ENCODE peak calls at places on chromosomes 3 and 15, in seven cellular contexts. I is endodermal cell; P is LNCaP clone FGC; N is right atrium auricular region; W is CD8-positive, alpha-beta T cell; V is right cardiac atrium; A is AG04450. O is an unnamed sample.

GRCh38 chr3:123780656-123781055 is 103.5 kb downstream of the MYLK start:
- DNase-seq in I (no peak), P (no peak), N (no peak), W (no peak), V (no peak), A (no peak), O (no peak)

GRCh38 chr3:17995769-17996168 is 253.3 kb upstream of the TBC1D5 start:
- DNase-seq in I (no peak), P (no peak), N (no peak), W (no peak), V (no peak), A (no peak), O (peak)

GRCh38 chr15:46091860-46092450 is 457.1 kb downstream of the SQOR start:
- DNase-seq in I (peak), P (peak), N (no peak), W (no peak), V (no peak), A (peak), O (peak)

GRCh38 chr3:30688776-30689175 is 82.4 kb downstream of the TGFBR2 start:
- DNase-seq in I (no peak), P (no peak), N (no peak), W (no peak), V (no peak), A (peak), O (no peak)

GRCh38 chr3:184143327-184143726 is 8.2 kb downstream of the EIF2B5 start:
- DNase-seq in I (no peak), P (no peak), N (no peak), W (no peak), V (no peak), A (no peak), O (no peak)

GRCh38 chr15:60328852-60329443 is 68.8 kb downstream of the ANXA2 start:
- DNase-seq in I (peak), P (no peak), N (no peak), W (no peak), V (no peak), A (no peak), O (peak)

GRCh38 chr15:77034620-77035467 is 36.1 kb downstream of the TSPAN3 start:
- DNase-seq in I (peak), P (no peak), N (peak), W (peak), V (peak), A (no peak), O (no peak)

GRCh38 chr3:194219826-194220407 is 84.0 kb downstream of the HES1 start:
- DNase-seq in I (no peak), P (no peak), N (no peak), W (no peak), V (no peak), A (no peak), O (no peak)

GRCh38 chr3:48727511-48727910 is 10.5 kb upstream of the IP6K2 start:
- DNase-seq in I (no peak), P (no peak), N (no peak), W (no peak), V (no peak), A (no peak), O (no peak)

GRCh38 chr3:171984883-171985282 is 54.5 kb upstream of the FNDC3B start:
- DNase-seq in I (no peak), P (no peak), N (no peak), W (no peak), V (no peak), A (no peak), O (no peak)

GRCh38 chr15:35671197-35671596 is 125.2 kb upstream of the DPH6 start:
- DNase-seq in I (no peak), P (no peak), N (no peak), W (no peak), V (no peak), A (no peak), O (no peak)

GRCh38 chr15:87576486-87577176 is 679.9 kb downstream of the NTRK3 start:
- DNase-seq in I (no peak), P (no peak), N (no peak), W (no peak), V (no peak), A (no peak), O (no peak)

GRCh38 chr3:120172070-120172469 is 77.8 kb upstream of the GSK3B start:
- DNase-seq in I (no peak), P (no peak), N (no peak), W (no peak), V (no peak), A (no peak), O (no peak)

GRCh38 chr3:123258811-123259420 is 57.2 kb downstream of the SEC22A start:
- DNase-seq in I (no peak), P (peak), N (no peak), W (no peak), V (no peak), A (peak), O (peak)

GRCh38 chr3:42572278-42572677 is 9.5 kb downstream of the SEC22C start:
- DNase-seq in I (peak), P (no peak), N (no peak), W (no peak), V (no peak), A (no peak), O (no peak)

GRCh38 chr3:149284034-149284433 is 49.4 kb downstream of the TM4SF18 start:
- DNase-seq in I (no peak), P (no peak), N (no peak), W (no peak), V (peak), A (no peak), O (no peak)

GRCh38 chr3:149280950-149281349 is 52.5 kb downstream of the TM4SF18 start:
- DNase-seq in I (no peak), P (no peak), N (no peak), W (no peak), V (no peak), A (no peak), O (no peak)

GRCh38 chr3:149282836-149283235 is 50.6 kb downstream of the TM4SF18 start:
- DNase-seq in I (no peak), P (peak), N (no peak), W (no peak), V (no peak), A (no peak), O (no peak)

GRCh38 chr3:149282322-149282721 is 51.1 kb downstream of the TM4SF18 start:
- DNase-seq in I (no peak), P (no peak), N (no peak), W (no peak), V (no peak), A (no peak), O (no peak)

GRCh38 chr3:149283401-149283800 is 50.0 kb downstream of the TM4SF18 start:
- DNase-seq in I (no peak), P (peak), N (no peak), W (no peak), V (no peak), A (no peak), O (no peak)
- H3K4me3 ChIP-seq in I (no peak), P (no peak), N (no peak), W (no peak), V (no peak), A (no peak), O (no peak)

GRCh38 chr3:36988336-36988735 is 4.6 kb downstream of the EPM2AIP1 start:
- DNase-seq in I (no peak), P (no peak), N (no peak), W (no peak), V (no peak), A (no peak), O (peak)

GRCh38 chr3:36991923-36992805 is 767 bp downstream of the EPM2AIP1 start:
- DNase-seq in I (no peak), P (no peak), N (no peak), W (no peak), V (no peak), A (peak), O (no peak)

GRCh38 chr3:36991147-36991546 is 1.8 kb downstream of the EPM2AIP1 start:
- DNase-seq in I (no peak), P (no peak), N (no peak), W (no peak), V (no peak), A (no peak), O (no peak)

GRCh38 chr3:36989568-36989967 is 3.4 kb downstream of the EPM2AIP1 start:
- DNase-seq in I (no peak), P (no peak), N (no peak), W (no peak), V (no peak), A (no peak), O (no peak)

GRCh38 chr3:36989000-36989399 is 3.9 kb downstream of the EPM2AIP1 start:
- DNase-seq in I (no peak), P (no peak), N (no peak), W (no peak), V (no peak), A (no peak), O (no peak)
- H3K4me3 ChIP-seq in I (peak), P (no peak), N (peak), W (no peak), V (peak), A (no peak), O (no peak)

GRCh38 chr15:90671216-90671615 is 45.9 kb upstream of the BLM start:
- DNase-seq in I (no peak), P (no peak), N (no peak), W (no peak), V (no peak), A (no peak), O (no peak)

GRCh38 chr15:90664650-90665287 is 52.4 kb upstream of the BLM start:
- DNase-seq in I (no peak), P (no peak), N (no peak), W (no peak), V (peak), A (no peak), O (no peak)

GRCh38 chr15:90667063-90667754 is 49.9 kb upstream of the BLM start:
- DNase-seq in I (no peak), P (no peak), N (no peak), W (no peak), V (no peak), A (no peak), O (no peak)

GRCh38 chr15:90665288-90666134 is 51.6 kb upstream of the BLM start:
- DNase-seq in I (no peak), P (no peak), N (peak), W (peak), V (peak), A (no peak), O (no peak)

DNA sequence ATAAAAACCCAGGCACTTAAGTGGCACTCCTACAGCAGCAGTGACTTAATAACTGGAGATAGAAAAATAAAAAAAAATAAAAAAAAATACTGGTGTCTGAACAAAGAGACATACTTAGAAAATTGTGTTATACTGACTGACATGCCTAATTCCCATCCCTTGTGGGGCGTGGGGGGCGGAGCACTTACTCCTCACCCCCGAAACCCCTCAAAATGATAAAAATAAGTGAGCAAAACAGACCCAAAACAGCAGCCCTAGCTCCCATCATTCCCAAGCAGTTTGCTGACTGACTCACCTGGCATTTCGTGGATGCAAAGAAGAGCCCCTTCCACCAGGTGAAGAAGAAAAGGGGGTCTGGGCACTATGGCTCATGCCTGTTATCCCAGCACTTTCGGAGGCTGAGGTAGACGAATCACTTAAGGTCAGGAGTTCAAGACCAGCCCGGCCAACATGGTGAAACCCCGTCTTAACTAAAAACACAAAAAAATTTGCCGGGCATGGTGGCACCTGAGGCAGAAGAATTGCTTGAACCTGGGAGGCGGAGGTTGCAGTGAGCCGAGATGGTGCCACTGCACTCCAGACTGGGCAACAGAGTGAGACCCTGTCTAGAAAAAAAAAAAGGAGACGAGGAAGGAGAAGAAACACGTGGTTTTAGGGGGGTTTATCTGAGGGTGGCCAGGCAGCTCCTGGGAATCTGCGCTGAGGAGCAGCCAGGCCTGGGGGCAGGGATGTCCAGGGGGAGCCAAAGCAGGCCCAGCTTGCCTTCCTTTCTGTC is 50.8 kb upstream of the BLM start:
- DNase-seq in I (no peak), P (no peak), N (no peak), W (no peak), V (no peak), A (no peak), O (no peak)
- H3K4me3 ChIP-seq in I (no peak), P (peak), N (peak), W (peak), V (peak), A (no peak), O (peak)

GRCh38 chr3:79019924-79020173 is 747.9 kb downstream of the ROBO1 start:
- DNase-seq in I (no peak), P (no peak), N (no peak), W (no peak), V (no peak), A (no peak), O (no peak)
- H3K4me3 ChIP-seq in I (peak), P (peak), N (no peak), W (no peak), V (no peak), A (no peak), O (no peak)

GRCh38 chr3:45922950-45923590 is 20.2 kb upstream of the CXCR6 start:
- DNase-seq in I (no peak), P (no peak), N (no peak), W (no peak), V (no peak), A (no peak), O (no peak)

GRCh38 chr3:45922039-45922326 is 21.3 kb upstream of the CXCR6 start:
- DNase-seq in I (no peak), P (no peak), N (no peak), W (no peak), V (no peak), A (no peak), O (no peak)

GRCh38 chr3:45927881-45928280 is 15.4 kb upstream of the CXCR6 start:
- DNase-seq in I (no peak), P (no peak), N (no peak), W (no peak), V (no peak), A (no peak), O (no peak)

GRCh38 chr3:45921158-45922038 is 21.9 kb upstream of the CXCR6 start:
- DNase-seq in I (no peak), P (no peak), N (no peak), W (no peak), V (no peak), A (no peak), O (peak)

DNA sequence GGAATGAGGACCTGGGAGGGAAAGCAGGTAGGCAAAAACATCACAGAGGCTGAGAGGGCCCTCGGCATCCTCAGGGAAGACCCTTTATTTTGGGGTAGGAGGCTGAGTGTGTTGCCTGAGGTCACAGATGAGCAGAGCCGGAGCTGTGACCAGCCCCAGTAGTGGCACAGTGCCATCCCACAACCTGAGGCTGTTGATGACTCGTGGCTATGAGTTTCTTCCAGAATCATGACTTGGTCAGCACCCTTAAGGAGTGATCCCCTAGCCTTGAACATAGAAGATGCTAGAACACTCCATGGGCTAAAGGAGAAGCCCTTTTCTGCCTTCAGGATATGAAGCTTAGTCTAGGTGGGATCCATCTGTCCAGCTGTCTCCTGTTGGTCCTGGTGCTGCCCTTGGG is 19.5 kb upstream of the CXCR6 start:
- DNase-seq in I (no peak), P (no peak), N (no peak), W (no peak), V (no peak), A (no peak), O (no peak)
- H3K4me3 ChIP-seq in I (no peak), P (no peak), N (no peak), W (no peak), V (no peak), A (no peak), O (no peak)

GRCh38 chr3:198112031-198112430 is 152.0 kb downstream of the LMLN start:
- DNase-seq in I (no peak), P (no peak), N (no peak), W (no peak), V (no peak), A (no peak), O (no peak)
- H3K4me3 ChIP-seq in I (no peak), P (no peak), N (no peak), W (no peak), V (no peak), A (no peak), O (no peak)